ENCODE peak calls at places on chromosome 12, in ten cellular contexts. One of them, this sample, is unnamed.

GRCh38 chr12:44847888-44848770 is 28.0 kb downstream of the NELL2 start:
- DNase-seq in IMR-90: no peak
- DNase-seq in GM23248: no peak
- DNase-seq in neural progenitor cell: no peak
- DNase-seq in fibroblast of lung: no peak
- DNase-seq in hepatocyte: no peak
- DNase-seq in HCT116: no peak
- DNase-seq in PC-3: no peak
- DNase-seq in mammary epithelial cell: no peak
- DNase-seq in astrocyte: no peak
- DNase-seq in this sample: peak; percentile 86

GRCh38 chr12:95429172-95429510 is 44.8 kb upstream of the METAP2 start:
- DNase-seq in IMR-90: no peak
- DNase-seq in GM23248: no peak
- DNase-seq in neural progenitor cell: no peak
- DNase-seq in fibroblast of lung: no peak
- DNase-seq in hepatocyte: peak; percentile 11
- DNase-seq in HCT116: no peak
- DNase-seq in PC-3: no peak
- DNase-seq in mammary epithelial cell: no peak
- DNase-seq in astrocyte: no peak
- DNase-seq in this sample: no peak

GRCh38 chr12:5808956-5809355 is 136.1 kb downstream of the ANO2 start:
- DNase-seq in IMR-90: peak; percentile 85
- DNase-seq in GM23248: peak; percentile 70
- DNase-seq in neural progenitor cell: no peak
- DNase-seq in fibroblast of lung: peak; percentile 60
- DNase-seq in hepatocyte: peak; percentile 57
- DNase-seq in HCT116: peak; percentile 54
- DNase-seq in PC-3: peak; percentile 70
- DNase-seq in mammary epithelial cell: peak; percentile 13
- DNase-seq in astrocyte: peak; percentile 95
- DNase-seq in this sample: no peak

GRCh38 chr12:13101854-13102375 is 1.6 kb downstream of the GSG1 start:
- DNase-seq in IMR-90: peak; percentile 46
- DNase-seq in GM23248: peak; percentile 81
- DNase-seq in neural progenitor cell: no peak
- DNase-seq in fibroblast of lung: peak; percentile 36
- DNase-seq in hepatocyte: peak; percentile 77
- DNase-seq in HCT116: no peak
- DNase-seq in PC-3: peak; percentile 88
- DNase-seq in mammary epithelial cell: peak; percentile 50
- DNase-seq in astrocyte: no peak
- DNase-seq in this sample: no peak

GRCh38 chr12:49104822-49105221 is 5.8 kb downstream of the LMBR1L start:
- DNase-seq in IMR-90: no peak
- DNase-seq in GM23248: no peak
- DNase-seq in neural progenitor cell: no peak
- DNase-seq in fibroblast of lung: no peak
- DNase-seq in hepatocyte: no peak
- DNase-seq in HCT116: no peak
- DNase-seq in PC-3: no peak
- DNase-seq in mammary epithelial cell: no peak
- DNase-seq in astrocyte: no peak
- DNase-seq in this sample: no peak

GRCh38 chr12:96195845-96196451 is 1.8 kb downstream of the ELK3 start:
- DNase-seq in IMR-90: peak; percentile 74
- DNase-seq in GM23248: peak; percentile 81
- DNase-seq in neural progenitor cell: peak; percentile 75
- DNase-seq in fibroblast of lung: peak; percentile 57
- DNase-seq in hepatocyte: peak; percentile 63
- DNase-seq in HCT116: no peak
- DNase-seq in PC-3: peak; percentile 65
- DNase-seq in mammary epithelial cell: peak; percentile 61
- DNase-seq in astrocyte: peak; percentile 83
- DNase-seq in this sample: no peak

GRCh38 chr12:24901975-24902461 is 46.9 kb downstream of the BCAT1 start:
- DNase-seq in IMR-90: no peak
- DNase-seq in GM23248: no peak
- DNase-seq in neural progenitor cell: peak; percentile 89
- DNase-seq in fibroblast of lung: no peak
- DNase-seq in hepatocyte: no peak
- DNase-seq in HCT116: no peak
- DNase-seq in PC-3: no peak
- DNase-seq in mammary epithelial cell: peak; percentile 14
- DNase-seq in astrocyte: peak; percentile 47
- DNase-seq in this sample: peak; percentile 33

GRCh38 chr12:73598626-73599025 is 939.0 kb upstream of the ATXN7L3B start:
- DNase-seq in IMR-90: no peak
- DNase-seq in GM23248: no peak
- DNase-seq in neural progenitor cell: no peak
- DNase-seq in fibroblast of lung: no peak
- DNase-seq in hepatocyte: no peak
- DNase-seq in HCT116: no peak
- DNase-seq in PC-3: no peak
- DNase-seq in mammary epithelial cell: peak; percentile 26
- DNase-seq in astrocyte: peak; percentile 8
- DNase-seq in this sample: no peak

GRCh38 chr12:124233846-124234620 is 60.9 kb upstream of the RFLNA start:
- DNase-seq in IMR-90: no peak
- DNase-seq in GM23248: peak; percentile 64
- DNase-seq in neural progenitor cell: no peak
- DNase-seq in fibroblast of lung: no peak
- DNase-seq in hepatocyte: no peak
- DNase-seq in HCT116: no peak
- DNase-seq in PC-3: no peak
- DNase-seq in mammary epithelial cell: peak; percentile 83
- DNase-seq in astrocyte: peak; percentile 51
- DNase-seq in this sample: no peak

GRCh38 chr12:29783773-29784666 is at the start of gene TMTC1:
- DNase-seq in IMR-90: peak; percentile 50
- DNase-seq in GM23248: peak; percentile 87
- DNase-seq in neural progenitor cell: peak; percentile 92
- DNase-seq in fibroblast of lung: peak; percentile 69
- DNase-seq in hepatocyte: peak; percentile 81
- DNase-seq in HCT116: no peak
- DNase-seq in PC-3: peak; percentile 63
- DNase-seq in mammary epithelial cell: peak; percentile 61
- DNase-seq in astrocyte: peak; percentile 51
- DNase-seq in this sample: no peak

GRCh38 chr12:43292699-43293098 is 259.3 kb downstream of the ADAMTS20 start:
- DNase-seq in IMR-90: peak; percentile 79
- DNase-seq in GM23248: peak; percentile 81
- DNase-seq in neural progenitor cell: no peak
- DNase-seq in fibroblast of lung: peak; percentile 37
- DNase-seq in hepatocyte: no peak
- DNase-seq in HCT116: no peak
- DNase-seq in PC-3: peak; percentile 38
- DNase-seq in mammary epithelial cell: peak; percentile 50
- DNase-seq in astrocyte: peak; percentile 76
- DNase-seq in this sample: no peak
- H3K4me3 ChIP-seq in IMR-90: no peak overlapping the region
- H3K4me3 ChIP-seq in GM23248: no peak overlapping the region
- H3K4me3 ChIP-seq in neural progenitor cell: no peak overlapping the region
- H3K4me3 ChIP-seq in fibroblast of lung: no peak overlapping the region
- H3K4me3 ChIP-seq in hepatocyte: no peak overlapping the region
- H3K4me3 ChIP-seq in HCT116: no peak overlapping the region
- H3K4me3 ChIP-seq in PC-3: no peak overlapping the region
- H3K4me3 ChIP-seq in mammary epithelial cell: no peak overlapping the region
- H3K4me3 ChIP-seq in astrocyte: no peak overlapping the region
- H3K4me3 ChIP-seq in this sample: no peak overlapping the region

DNA sequence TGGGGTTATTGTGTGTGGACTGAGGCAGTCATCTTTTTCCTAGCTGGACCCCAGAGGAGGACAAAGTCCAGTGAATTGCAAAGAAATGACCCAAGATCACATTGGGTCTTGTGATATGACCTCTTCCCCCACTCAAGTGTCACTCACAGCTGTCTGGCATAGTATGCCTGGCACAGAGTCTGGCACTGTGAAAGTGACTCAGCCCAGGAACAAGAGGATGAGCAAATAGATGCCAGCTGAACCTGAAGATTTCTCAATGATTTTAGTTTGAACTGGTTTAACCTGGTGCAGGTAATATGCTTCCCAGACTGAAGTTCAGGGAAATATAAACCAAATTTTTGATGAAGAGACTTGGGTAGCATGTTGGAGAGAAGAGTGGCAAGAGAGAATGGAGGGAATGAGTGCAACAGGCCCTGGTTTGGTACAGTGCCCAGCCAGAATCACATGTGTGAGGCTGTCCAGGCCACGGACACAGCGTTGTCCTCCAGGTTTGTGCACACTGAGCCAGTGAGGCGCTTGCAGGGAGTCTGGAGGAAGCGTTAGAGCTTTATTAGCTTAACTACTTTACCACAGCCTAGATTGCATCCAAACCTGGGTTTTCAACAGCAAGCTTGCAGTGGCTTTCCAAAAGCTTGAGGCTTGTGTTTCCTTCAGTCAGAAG is 332.9 kb downstream of the NUAK1 start:
- DNase-seq in IMR-90: no peak
- DNase-seq in GM23248: no peak
- DNase-seq in neural progenitor cell: no peak
- DNase-seq in fibroblast of lung: no peak
- DNase-seq in hepatocyte: no peak
- DNase-seq in HCT116: no peak
- DNase-seq in PC-3: peak; percentile 71
- DNase-seq in mammary epithelial cell: peak; percentile 52
- DNase-seq in astrocyte: no peak
- DNase-seq in this sample: no peak
- H3K4me2 ChIP-seq in IMR-90: no peak overlapping the region
- H3K4me2 ChIP-seq in GM23248: no peak overlapping the region
- H3K4me2 ChIP-seq in neural progenitor cell: no peak overlapping the region
- H3K4me2 ChIP-seq in fibroblast of lung: no peak overlapping the region
- H3K4me2 ChIP-seq in hepatocyte: no peak overlapping the region
- H3K4me2 ChIP-seq in HCT116: no peak overlapping the region
- H3K4me2 ChIP-seq in PC-3: peak overlapping the region; percentile 5
- H3K4me2 ChIP-seq in mammary epithelial cell: no peak overlapping the region
- H3K4me2 ChIP-seq in astrocyte: no peak overlapping the region
- H3K4me2 ChIP-seq in this sample: no peak overlapping the region

DNA sequence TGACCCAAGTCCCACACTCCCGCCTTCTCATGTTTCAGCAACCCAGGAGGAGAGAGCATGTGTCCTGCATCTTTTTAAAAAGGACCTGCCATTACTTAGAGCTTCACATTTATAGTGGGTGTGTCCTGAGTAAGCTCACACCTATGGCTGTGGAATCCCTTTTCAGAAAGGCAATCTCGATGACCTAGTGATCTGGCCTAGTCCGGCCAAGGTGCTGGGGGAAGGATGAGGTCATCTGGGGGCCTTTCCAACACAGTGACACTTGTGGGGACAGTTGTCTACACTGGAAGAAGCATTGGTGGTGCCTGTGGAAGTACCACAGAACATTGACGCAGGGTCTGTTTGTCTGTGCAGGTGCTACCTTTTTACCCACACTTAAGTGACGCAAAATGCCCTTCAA is 8.2 kb downstream of the TCP11L2 start:
- DNase-seq in IMR-90: no peak
- DNase-seq in GM23248: no peak
- DNase-seq in neural progenitor cell: no peak
- DNase-seq in fibroblast of lung: no peak
- DNase-seq in hepatocyte: no peak
- DNase-seq in HCT116: no peak
- DNase-seq in PC-3: no peak
- DNase-seq in mammary epithelial cell: no peak
- DNase-seq in astrocyte: no peak
- DNase-seq in this sample: no peak
- H4K20me1 ChIP-seq in IMR-90: no peaks in the 10 kb centered on the region
- H4K20me1 ChIP-seq in GM23248: no peaks in the 10 kb centered on the region
- H4K20me1 ChIP-seq in neural progenitor cell: no peaks in the 10 kb centered on the region
- H4K20me1 ChIP-seq in fibroblast of lung: no peaks in the 10 kb centered on the region
- H4K20me1 ChIP-seq in hepatocyte: no peaks in the 10 kb centered on the region
- H4K20me1 ChIP-seq in HCT116: no peaks in the 10 kb centered on the region
- H4K20me1 ChIP-seq in PC-3: no peaks in the 10 kb centered on the region
- H4K20me1 ChIP-seq in mammary epithelial cell: no peaks in the 10 kb centered on the region
- H4K20me1 ChIP-seq in astrocyte: no peaks in the 10 kb centered on the region
- H4K20me1 ChIP-seq in this sample: no peaks in the 10 kb centered on the region

GRCh38 chr12:52023976-52024688 is 17.4 kb downstream of the TAMALIN start:
- DNase-seq in IMR-90: no peak
- DNase-seq in GM23248: no peak
- DNase-seq in neural progenitor cell: no peak
- DNase-seq in fibroblast of lung: no peak
- DNase-seq in hepatocyte: no peak
- DNase-seq in HCT116: no peak
- DNase-seq in PC-3: no peak
- DNase-seq in mammary epithelial cell: no peak
- DNase-seq in astrocyte: peak; percentile 18
- DNase-seq in this sample: no peak

GRCh38 chr12:52026267-52026666 is 19.5 kb downstream of the TAMALIN start:
- DNase-seq in IMR-90: no peak
- DNase-seq in GM23248: no peak
- DNase-seq in neural progenitor cell: no peak
- DNase-seq in fibroblast of lung: no peak
- DNase-seq in hepatocyte: no peak
- DNase-seq in HCT116: no peak
- DNase-seq in PC-3: no peak
- DNase-seq in mammary epithelial cell: no peak
- DNase-seq in astrocyte: no peak
- DNase-seq in this sample: no peak

GRCh38 chr12:52023182-52023975 is 16.6 kb downstream of the TAMALIN start:
- DNase-seq in IMR-90: peak; percentile 56
- DNase-seq in GM23248: peak; percentile 81
- DNase-seq in neural progenitor cell: peak; percentile 89
- DNase-seq in fibroblast of lung: peak; percentile 65
- DNase-seq in hepatocyte: peak; percentile 93
- DNase-seq in HCT116: peak; percentile 62
- DNase-seq in PC-3: peak; percentile 78
- DNase-seq in mammary epithelial cell: peak; percentile 36
- DNase-seq in astrocyte: peak; percentile 25
- DNase-seq in this sample: peak; percentile 91

GRCh38 chr12:52027085-52027843 is 20.5 kb downstream of the TAMALIN start:
- DNase-seq in IMR-90: no peak
- DNase-seq in GM23248: no peak
- DNase-seq in neural progenitor cell: peak; percentile 66
- DNase-seq in fibroblast of lung: no peak
- DNase-seq in hepatocyte: no peak
- DNase-seq in HCT116: no peak
- DNase-seq in PC-3: no peak
- DNase-seq in mammary epithelial cell: no peak
- DNase-seq in astrocyte: no peak
- DNase-seq in this sample: no peak

DNA sequence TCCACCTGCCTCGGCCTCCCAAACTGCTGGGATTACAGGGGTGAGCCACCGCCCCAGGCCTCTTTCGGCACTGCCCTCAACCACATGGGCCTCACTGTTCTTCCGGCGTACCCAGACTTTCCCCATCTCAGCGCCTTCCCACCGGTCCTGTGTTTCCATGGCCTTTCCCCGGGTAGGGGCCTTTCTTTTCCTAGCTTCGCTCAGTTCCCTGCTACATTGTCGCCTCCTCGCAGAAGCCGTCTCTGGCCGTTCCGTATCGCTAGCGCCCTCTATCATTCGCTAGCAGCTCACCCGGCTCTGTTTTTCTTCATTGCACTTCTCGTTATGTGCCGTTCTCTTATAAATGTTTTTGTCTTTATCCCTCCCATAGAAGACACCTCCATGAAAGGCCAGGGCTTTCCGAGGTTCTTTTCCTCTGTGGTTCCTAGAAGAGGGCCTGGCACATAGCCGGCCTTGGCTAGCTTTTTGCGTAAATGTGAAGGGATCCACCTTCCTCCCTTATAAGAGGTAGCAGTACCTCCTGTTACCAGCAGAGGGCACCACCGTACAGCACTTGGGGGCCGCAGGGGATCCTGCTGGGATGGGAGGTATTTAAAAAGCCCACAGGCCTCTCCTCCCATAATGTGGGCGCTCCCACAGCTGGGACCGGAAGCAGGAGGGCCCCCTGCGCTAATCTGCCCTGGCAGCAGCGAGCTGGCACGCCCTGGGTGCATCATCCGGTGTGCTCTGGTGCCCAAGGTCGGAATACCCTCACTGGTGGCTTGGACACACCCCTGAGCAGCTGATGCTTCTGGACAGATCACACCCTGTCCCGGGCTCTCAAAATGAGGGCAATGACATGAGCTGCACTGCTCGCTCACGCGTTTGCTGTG is 18.8 kb downstream of the TAMALIN start:
- DNase-seq in IMR-90: peak; percentile 77
- DNase-seq in GM23248: peak; percentile 92
- DNase-seq in neural progenitor cell: peak; percentile 91
- DNase-seq in fibroblast of lung: peak; percentile 86
- DNase-seq in hepatocyte: peak; percentile 89
- DNase-seq in HCT116: peak; percentile 86
- DNase-seq in PC-3: peak; percentile 90
- DNase-seq in mammary epithelial cell: peak; percentile 78
- DNase-seq in astrocyte: peak; percentile 55
- DNase-seq in this sample: peak; percentile 91
- H3K4me3 ChIP-seq in IMR-90: peak overlapping the region; percentile 42
- H3K4me3 ChIP-seq in GM23248: peak overlapping the region; percentile 78
- H3K4me3 ChIP-seq in neural progenitor cell: peak overlapping the region; percentile 55
- H3K4me3 ChIP-seq in fibroblast of lung: peak overlapping the region; percentile 27
- H3K4me3 ChIP-seq in hepatocyte: no peak overlapping the region
- H3K4me3 ChIP-seq in HCT116: peak overlapping the region; percentile 62
- H3K4me3 ChIP-seq in PC-3: peak overlapping the region; percentile 64
- H3K4me3 ChIP-seq in mammary epithelial cell: no peak overlapping the region
- H3K4me3 ChIP-seq in astrocyte: peak overlapping the region; percentile 49
- H3K4me3 ChIP-seq in this sample: no peak overlapping the region